ENCODE peak calls at places on chromosomes 11 and 22, in nine cellular contexts. One of them, this sample, is unnamed.
A peak's percentile ranks its signal among the peaks of the same experiment; 100 is the strongest.

GRCh38 chr11:126578426-126578825 is 222.9 kb downstream of the ST3GAL4 start:
- DNase-seq in sigmoid colon: no peak
- DNase-seq in adrenal gland: no peak
- DNase-seq in naive thymus-derived CD4-positive, alpha-beta T cell: no peak
- DNase-seq in thyroid gland: no peak
- DNase-seq in pancreas: no peak
- DNase-seq in cardiac muscle cell: no peak
- DNase-seq in neural progenitor cell: no peak
- DNase-seq in breast epithelium: no peak
- DNase-seq in this sample: no peak

GRCh38 chr22:37518509-37519267 is 527 bp downstream of the CARD10 start:
- DNase-seq in sigmoid colon: no peak
- DNase-seq in adrenal gland: no peak
- DNase-seq in naive thymus-derived CD4-positive, alpha-beta T cell: no peak
- DNase-seq in thyroid gland: no peak
- DNase-seq in pancreas: no peak
- DNase-seq in cardiac muscle cell: peak; percentile 26
- DNase-seq in neural progenitor cell: peak; percentile 49
- DNase-seq in breast epithelium: no peak
- DNase-seq in this sample: peak; percentile 48

GRCh38 chr11:83693279-83693992 is 407.3 kb upstream of the CCDC90B start:
- DNase-seq in sigmoid colon: no peak
- DNase-seq in adrenal gland: no peak
- DNase-seq in naive thymus-derived CD4-positive, alpha-beta T cell: no peak
- DNase-seq in thyroid gland: no peak
- DNase-seq in pancreas: no peak
- DNase-seq in cardiac muscle cell: no peak
- DNase-seq in neural progenitor cell: no peak
- DNase-seq in breast epithelium: no peak
- DNase-seq in this sample: no peak

GRCh38 chr11:86101493-86101892 is 32.6 kb upstream of the PICALM start:
- DNase-seq in sigmoid colon: no peak
- DNase-seq in adrenal gland: no peak
- DNase-seq in naive thymus-derived CD4-positive, alpha-beta T cell: no peak
- DNase-seq in thyroid gland: no peak
- DNase-seq in pancreas: no peak
- DNase-seq in cardiac muscle cell: no peak
- DNase-seq in neural progenitor cell: no peak
- DNase-seq in breast epithelium: no peak
- DNase-seq in this sample: no peak

GRCh38 chr11:73939096-73939495 is 11.7 kb upstream of the DNAJB13 start:
- DNase-seq in sigmoid colon: no peak
- DNase-seq in adrenal gland: no peak
- DNase-seq in naive thymus-derived CD4-positive, alpha-beta T cell: no peak
- DNase-seq in thyroid gland: peak; percentile 11
- DNase-seq in pancreas: no peak
- DNase-seq in cardiac muscle cell: no peak
- DNase-seq in neural progenitor cell: no peak
- DNase-seq in breast epithelium: no peak
- DNase-seq in this sample: no peak

GRCh38 chr11:75100314-75100713 is 3.6 kb upstream of the OR2AT4 start:
- DNase-seq in sigmoid colon: no peak
- DNase-seq in adrenal gland: no peak
- DNase-seq in naive thymus-derived CD4-positive, alpha-beta T cell: no peak
- DNase-seq in thyroid gland: no peak
- DNase-seq in pancreas: no peak
- DNase-seq in cardiac muscle cell: peak; percentile 15
- DNase-seq in neural progenitor cell: no peak
- DNase-seq in breast epithelium: no peak
- DNase-seq in this sample: no peak

GRCh38 chr11:75431533-75432525 is 1.2 kb downstream of the KLHL35 start:
- DNase-seq in sigmoid colon: no peak
- DNase-seq in adrenal gland: no peak
- DNase-seq in naive thymus-derived CD4-positive, alpha-beta T cell: no peak
- DNase-seq in thyroid gland: no peak
- DNase-seq in pancreas: no peak
- DNase-seq in cardiac muscle cell: no peak
- DNase-seq in neural progenitor cell: peak; percentile 43
- DNase-seq in breast epithelium: no peak
- DNase-seq in this sample: no peak

GRCh38 chr11:121426476-121427454 is 25.3 kb upstream of the SORL1 start:
- DNase-seq in sigmoid colon: peak; percentile 67
- DNase-seq in adrenal gland: peak; percentile 29
- DNase-seq in naive thymus-derived CD4-positive, alpha-beta T cell: peak; percentile 34
- DNase-seq in thyroid gland: peak; percentile 65
- DNase-seq in pancreas: peak; percentile 7
- DNase-seq in cardiac muscle cell: no peak
- DNase-seq in neural progenitor cell: peak; percentile 75
- DNase-seq in breast epithelium: no peak
- DNase-seq in this sample: no peak

GRCh38 chr11:132523929-132524328 is 1008.4 kb downstream of the OPCML start:
- DNase-seq in sigmoid colon: no peak
- DNase-seq in adrenal gland: no peak
- DNase-seq in naive thymus-derived CD4-positive, alpha-beta T cell: no peak
- DNase-seq in thyroid gland: no peak
- DNase-seq in pancreas: no peak
- DNase-seq in cardiac muscle cell: no peak
- DNase-seq in neural progenitor cell: no peak
- DNase-seq in breast epithelium: no peak
- DNase-seq in this sample: no peak

GRCh38 chr11:104899226-104899625 is 966 bp upstream of the CASP12 start:
- DNase-seq in sigmoid colon: no peak
- DNase-seq in adrenal gland: no peak
- DNase-seq in naive thymus-derived CD4-positive, alpha-beta T cell: no peak
- DNase-seq in thyroid gland: no peak
- DNase-seq in pancreas: no peak
- DNase-seq in cardiac muscle cell: no peak
- DNase-seq in neural progenitor cell: peak; percentile 4
- DNase-seq in breast epithelium: no peak
- DNase-seq in this sample: no peak

GRCh38 chr11:77039491-77040400 is 5.5 kb downstream of the B3GNT6 start:
- DNase-seq in sigmoid colon: peak; percentile 54
- DNase-seq in adrenal gland: peak; percentile 55
- DNase-seq in naive thymus-derived CD4-positive, alpha-beta T cell: peak; percentile 39
- DNase-seq in thyroid gland: peak; percentile 18
- DNase-seq in pancreas: no peak
- DNase-seq in cardiac muscle cell: peak; percentile 55
- DNase-seq in neural progenitor cell: peak; percentile 69
- DNase-seq in breast epithelium: no peak
- DNase-seq in this sample: no peak

GRCh38 chr11:10032991-10033390 is 261.0 kb downstream of the SBF2 start:
- DNase-seq in sigmoid colon: no peak
- DNase-seq in adrenal gland: no peak
- DNase-seq in naive thymus-derived CD4-positive, alpha-beta T cell: no peak
- DNase-seq in thyroid gland: no peak
- DNase-seq in pancreas: no peak
- DNase-seq in cardiac muscle cell: peak; percentile 35
- DNase-seq in neural progenitor cell: no peak
- DNase-seq in breast epithelium: no peak
- DNase-seq in this sample: no peak

GRCh38 chr11:64868904-64869570 is 9.4 kb downstream of the EHD1 start:
- DNase-seq in sigmoid colon: no peak
- DNase-seq in adrenal gland: no peak
- DNase-seq in naive thymus-derived CD4-positive, alpha-beta T cell: no peak
- DNase-seq in thyroid gland: peak; percentile 23
- DNase-seq in pancreas: no peak
- DNase-seq in cardiac muscle cell: peak; percentile 78
- DNase-seq in neural progenitor cell: no peak
- DNase-seq in breast epithelium: no peak
- DNase-seq in this sample: no peak

GRCh38 chr11:108237058-108237481 is 14.2 kb downstream of the ATM start:
- DNase-seq in sigmoid colon: no peak
- DNase-seq in adrenal gland: no peak
- DNase-seq in naive thymus-derived CD4-positive, alpha-beta T cell: peak; percentile 52
- DNase-seq in thyroid gland: no peak
- DNase-seq in pancreas: no peak
- DNase-seq in cardiac muscle cell: peak; percentile 5
- DNase-seq in neural progenitor cell: no peak
- DNase-seq in breast epithelium: no peak
- DNase-seq in this sample: no peak

DNA sequence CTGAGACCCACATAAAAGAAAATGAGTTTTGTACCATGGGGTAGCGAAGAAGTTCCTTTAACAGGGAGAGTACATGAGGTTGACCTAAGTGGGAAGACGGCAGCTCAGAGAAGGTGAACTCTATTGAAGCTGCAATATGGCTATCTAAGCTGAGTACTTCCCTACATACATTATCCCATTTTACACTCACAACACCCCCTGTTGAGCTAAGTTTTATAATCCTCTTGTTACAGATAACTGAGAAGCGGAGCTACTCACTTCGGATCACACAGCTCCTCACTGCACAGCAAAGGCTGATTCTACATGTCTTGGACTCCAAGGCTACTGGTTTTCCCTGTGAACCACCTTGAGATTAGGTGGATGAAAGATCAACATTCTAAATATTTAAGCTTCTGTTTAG is 8.2 kb upstream of the PIWIL4 start:
- DNase-seq in sigmoid colon: no peak
- DNase-seq in adrenal gland: no peak
- DNase-seq in naive thymus-derived CD4-positive, alpha-beta T cell: no peak
- DNase-seq in thyroid gland: no peak
- DNase-seq in pancreas: no peak
- DNase-seq in cardiac muscle cell: no peak
- DNase-seq in neural progenitor cell: no peak
- DNase-seq in breast epithelium: no peak
- DNase-seq in this sample: no peak
- H3K4me1 ChIP-seq in sigmoid colon: no peaks in the 10 kb centered on the region
- H3K4me1 ChIP-seq in adrenal gland: peaks cover 7% of the 10 kb centered on the region
- H3K4me1 ChIP-seq in naive thymus-derived CD4-positive, alpha-beta T cell: no peaks in the 10 kb centered on the region
- H3K4me1 ChIP-seq in thyroid gland: no peaks in the 10 kb centered on the region
- H3K4me1 ChIP-seq in pancreas: no peaks in the 10 kb centered on the region
- H3K4me1 ChIP-seq in cardiac muscle cell: peaks cover 20% of the 10 kb centered on the region
- H3K4me1 ChIP-seq in neural progenitor cell: no peaks in the 10 kb centered on the region
- H3K4me1 ChIP-seq in breast epithelium: no peaks in the 10 kb centered on the region
- H3K4me1 ChIP-seq in this sample: peaks cover 3% of the 10 kb centered on the region

GRCh38 chr11:111540114-111540920 is at the start of gene LAYN:
- DNase-seq in sigmoid colon: peak; percentile 85
- DNase-seq in adrenal gland: peak; percentile 22
- DNase-seq in naive thymus-derived CD4-positive, alpha-beta T cell: peak; percentile 22
- DNase-seq in thyroid gland: peak; percentile 68
- DNase-seq in pancreas: no peak
- DNase-seq in cardiac muscle cell: peak; percentile 49
- DNase-seq in neural progenitor cell: peak; percentile 72
- DNase-seq in breast epithelium: peak; percentile 55
- DNase-seq in this sample: peak; percentile 26

GRCh38 chr11:111541209-111542061 is 915 bp downstream of the LAYN start:
- DNase-seq in sigmoid colon: peak; percentile 88
- DNase-seq in adrenal gland: peak; percentile 62
- DNase-seq in naive thymus-derived CD4-positive, alpha-beta T cell: no peak
- DNase-seq in thyroid gland: peak; percentile 57
- DNase-seq in pancreas: peak; percentile 14
- DNase-seq in cardiac muscle cell: peak; percentile 94
- DNase-seq in neural progenitor cell: peak; percentile 52
- DNase-seq in breast epithelium: peak; percentile 50
- DNase-seq in this sample: no peak

GRCh38 chr11:111540921-111541208 is 345 bp downstream of the LAYN start:
- DNase-seq in sigmoid colon: no peak
- DNase-seq in adrenal gland: no peak
- DNase-seq in naive thymus-derived CD4-positive, alpha-beta T cell: no peak
- DNase-seq in thyroid gland: no peak
- DNase-seq in pancreas: no peak
- DNase-seq in cardiac muscle cell: no peak
- DNase-seq in neural progenitor cell: no peak
- DNase-seq in breast epithelium: no peak
- DNase-seq in this sample: no peak

GRCh38 chr11:111538407-111539114 is 2.0 kb upstream of the LAYN start:
- DNase-seq in sigmoid colon: no peak
- DNase-seq in adrenal gland: no peak
- DNase-seq in naive thymus-derived CD4-positive, alpha-beta T cell: no peak
- DNase-seq in thyroid gland: no peak
- DNase-seq in pancreas: no peak
- DNase-seq in cardiac muscle cell: no peak
- DNase-seq in neural progenitor cell: no peak
- DNase-seq in breast epithelium: no peak
- DNase-seq in this sample: no peak

GRCh38 chr11:111539426-111540113 is 950 bp upstream of the LAYN start:
- DNase-seq in sigmoid colon: no peak
- DNase-seq in adrenal gland: no peak
- DNase-seq in naive thymus-derived CD4-positive, alpha-beta T cell: peak; percentile 51
- DNase-seq in thyroid gland: peak; percentile 26
- DNase-seq in pancreas: no peak
- DNase-seq in cardiac muscle cell: no peak
- DNase-seq in neural progenitor cell: no peak
- DNase-seq in breast epithelium: no peak
- DNase-seq in this sample: no peak
- H3K4me3 ChIP-seq in sigmoid colon: peak overlapping the region; percentile 80
- H3K4me3 ChIP-seq in adrenal gland: no peak overlapping the region
- H3K4me3 ChIP-seq in naive thymus-derived CD4-positive, alpha-beta T cell: peak overlapping the region; percentile 26
- H3K4me3 ChIP-seq in thyroid gland: no peak overlapping the region
- H3K4me3 ChIP-seq in pancreas: no peak overlapping the region
- H3K4me3 ChIP-seq in cardiac muscle cell: no peak overlapping the region
- H3K4me3 ChIP-seq in neural progenitor cell: peak overlapping the region; percentile 47
- H3K4me3 ChIP-seq in breast epithelium: peak overlapping the region; percentile 67
- H3K4me3 ChIP-seq in this sample: no peak overlapping the region

GRCh38 chr11:67613960-67614715 is 7.4 kb downstream of the NDUFV1 start:
- DNase-seq in sigmoid colon: peak; percentile 79
- DNase-seq in adrenal gland: peak; percentile 54
- DNase-seq in naive thymus-derived CD4-positive, alpha-beta T cell: peak; percentile 89
- DNase-seq in thyroid gland: peak; percentile 80
- DNase-seq in pancreas: no peak
- DNase-seq in cardiac muscle cell: peak; percentile 53
- DNase-seq in neural progenitor cell: peak; percentile 87
- DNase-seq in breast epithelium: peak; percentile 61
- DNase-seq in this sample: peak; percentile 47

GRCh38 chr11:67615455-67616430 is 9.0 kb downstream of the NDUFV1 start:
- DNase-seq in sigmoid colon: no peak
- DNase-seq in adrenal gland: no peak
- DNase-seq in naive thymus-derived CD4-positive, alpha-beta T cell: peak; percentile 55
- DNase-seq in thyroid gland: peak; percentile 41
- DNase-seq in pancreas: peak; percentile 4
- DNase-seq in cardiac muscle cell: peak; percentile 23
- DNase-seq in neural progenitor cell: peak; percentile 54
- DNase-seq in breast epithelium: no peak
- DNase-seq in this sample: peak; percentile 31

GRCh38 chr11:67616431-67617242 is 9.9 kb downstream of the NDUFV1 start:
- DNase-seq in sigmoid colon: no peak
- DNase-seq in adrenal gland: no peak
- DNase-seq in naive thymus-derived CD4-positive, alpha-beta T cell: no peak
- DNase-seq in thyroid gland: peak; percentile 98
- DNase-seq in pancreas: no peak
- DNase-seq in cardiac muscle cell: no peak
- DNase-seq in neural progenitor cell: no peak
- DNase-seq in breast epithelium: no peak
- DNase-seq in this sample: no peak

GRCh38 chr11:67614730-67615454 is 8.2 kb downstream of the NDUFV1 start:
- DNase-seq in sigmoid colon: no peak
- DNase-seq in adrenal gland: no peak
- DNase-seq in naive thymus-derived CD4-positive, alpha-beta T cell: no peak
- DNase-seq in thyroid gland: peak; percentile 35
- DNase-seq in pancreas: no peak
- DNase-seq in cardiac muscle cell: no peak
- DNase-seq in neural progenitor cell: no peak
- DNase-seq in breast epithelium: no peak
- DNase-seq in this sample: no peak

GRCh38 chr11:67617243-67617953 is 10.7 kb downstream of the NDUFV1 start:
- DNase-seq in sigmoid colon: no peak
- DNase-seq in adrenal gland: no peak
- DNase-seq in naive thymus-derived CD4-positive, alpha-beta T cell: no peak
- DNase-seq in thyroid gland: no peak
- DNase-seq in pancreas: no peak
- DNase-seq in cardiac muscle cell: no peak
- DNase-seq in neural progenitor cell: no peak
- DNase-seq in breast epithelium: no peak
- DNase-seq in this sample: no peak
- H3K27me3 ChIP-seq in sigmoid colon: peaks cover 8% of the 10 kb centered on the region
- H3K27me3 ChIP-seq in adrenal gland: peaks cover 9% of the 10 kb centered on the region
- H3K27me3 ChIP-seq in naive thymus-derived CD4-positive, alpha-beta T cell: no peaks in the 10 kb centered on the region
- H3K27me3 ChIP-seq in thyroid gland: no peaks in the 10 kb centered on the region
- H3K27me3 ChIP-seq in pancreas: no peaks in the 10 kb centered on the region
- H3K27me3 ChIP-seq in cardiac muscle cell: no peaks in the 10 kb centered on the region
- H3K27me3 ChIP-seq in neural progenitor cell: no peaks in the 10 kb centered on the region
- H3K27me3 ChIP-seq in breast epithelium: no peaks in the 10 kb centered on the region
- H3K27me3 ChIP-seq in this sample: no peaks in the 10 kb centered on the region

GRCh38 chr22:25104367-25104766 is 95.3 kb upstream of the CRYBB3 start:
- DNase-seq in sigmoid colon: no peak
- DNase-seq in adrenal gland: no peak
- DNase-seq in naive thymus-derived CD4-positive, alpha-beta T cell: no peak
- DNase-seq in thyroid gland: no peak
- DNase-seq in pancreas: no peak
- DNase-seq in cardiac muscle cell: no peak
- DNase-seq in neural progenitor cell: no peak
- DNase-seq in breast epithelium: no peak
- DNase-seq in this sample: no peak
- H3K4me1 ChIP-seq in sigmoid colon: no peaks in the 10 kb centered on the region
- H3K4me1 ChIP-seq in adrenal gland: no peaks in the 10 kb centered on the region
- H3K4me1 ChIP-seq in naive thymus-derived CD4-positive, alpha-beta T cell: no peaks in the 10 kb centered on the region
- H3K4me1 ChIP-seq in thyroid gland: peaks cover 8% of the 10 kb centered on the region
- H3K4me1 ChIP-seq in pancreas: no peaks in the 10 kb centered on the region
- H3K4me1 ChIP-seq in cardiac muscle cell: peaks cover 3% of the 10 kb centered on the region
- H3K4me1 ChIP-seq in neural progenitor cell: peaks cover 8% of the 10 kb centered on the region
- H3K4me1 ChIP-seq in breast epithelium: no peaks in the 10 kb centered on the region
- H3K4me1 ChIP-seq in this sample: no peaks in the 10 kb centered on the region

This sample was measured in HAP-1.